ENCODE peak calls at places on chromosomes 7 and 10, in eight cellular contexts. I is heart left ventricle, K is esophagus squamous epithelium, H is tibial nerve, G is spleen, S is ovary, R is Peyer's patch, T is upper lobe of left lung. O is an unnamed sample.

GRCh38 chr10:99859585-99859984 is 77.1 kb downstream of the ABCC2 start:
- DNase-seq in I (no peak), K (no peak), H (no peak), G (no peak), S (no peak), R (no peak), T (no peak), O (no peak)

GRCh38 chr7:36987363-36987724 is 263.1 kb upstream of the AOAH start:
- DNase-seq in I (no peak), K (no peak), H (no peak), G (no peak), S (no peak), R (no peak), T (no peak), O (no peak)

GRCh38 chr7:31049001-31049765 is 2.9 kb upstream of the ADCYAP1R1 start:
- DNase-seq in I (no peak), K (no peak), H (no peak), G (no peak), S (no peak), R (no peak), T (no peak), O (no peak)

GRCh38 chr10:78424721-78425120 is 391.1 kb downstream of the RPS24 start:
- DNase-seq in I (no peak), K (no peak), H (no peak), G (no peak), S (no peak), R (no peak), T (no peak), O (no peak)

GRCh38 chr10:59753267-59753666 is at the start of gene MRLN:
- DNase-seq in I (no peak), K (no peak), H (no peak), G (no peak), S (no peak), R (no peak), T (no peak), O (no peak)

GRCh38 chr10:17609523-17610079 is 7.6 kb downstream of the HACD1 start:
- DNase-seq in I (no peak), K (no peak), H (no peak), G (no peak), S (no peak), R (no peak), T (no peak), O (no peak)

GRCh38 chr7:24395512-24395911 is 111.5 kb downstream of the NPY start:
- DNase-seq in I (no peak), K (no peak), H (no peak), G (no peak), S (no peak), R (no peak), T (no peak), O (no peak)

GRCh38 chr7:38273286-38273995 is at the start of gene TARP:
- DNase-seq in I (no peak), K (no peak), H (no peak), G (no peak), S (no peak), R (no peak), T (no peak), O (no peak)

GRCh38 chr7:134954197-134955082 is 31.9 kb upstream of the AGBL3 start:
- DNase-seq in I (no peak), K (no peak), H (no peak), G (no peak), S (no peak), R (no peak), T (no peak), O (no peak)

GRCh38 chr7:73983437-73984164 is 44.4 kb upstream of the ELN start:
- DNase-seq in I (peak; percentile 43), K (no peak), H (no peak), G (peak; percentile 62), S (no peak), R (no peak), T (peak; percentile 75), O (no peak)

GRCh38 chr7:105589221-105590077 is 8.2 kb upstream of the EFCAB10 start:
- DNase-seq in I (peak; percentile 15), K (no peak), H (peak; percentile 40), G (no peak), S (peak; percentile 48), R (peak; percentile 70), T (no peak), O (no peak)

GRCh38 chr10:130777507-130778165 is 533.9 kb downstream of the TCERG1L start:
- DNase-seq in I (no peak), K (no peak), H (no peak), G (peak; percentile 46), S (no peak), R (no peak), T (no peak), O (no peak)

GRCh38 chr10:12042409-12042796 is 206 bp downstream of the UPF2 start:
- DNase-seq in I (peak; percentile 34), K (no peak), H (no peak), G (peak; percentile 93), S (no peak), R (peak; percentile 60), T (peak; percentile 90), O (no peak)

GRCh38 chr7:70238171-70238575 is 639.9 kb downstream of the AUTS2 start:
- DNase-seq in I (no peak), K (no peak), H (no peak), G (no peak), S (no peak), R (no peak), T (no peak), O (no peak)

GRCh38 chr7:120941064-120941463 is 9.5 kb upstream of the ING3 start:
- DNase-seq in I (no peak), K (no peak), H (no peak), G (no peak), S (no peak), R (no peak), T (no peak), O (no peak)

GRCh38 chr7:84058311-84059076 is 136.1 kb downstream of the SEMA3A start:
- DNase-seq in I (no peak), K (no peak), H (no peak), G (no peak), S (no peak), R (no peak), T (no peak), O (no peak)

GRCh38 chr10:92490387-92490786 is 83.5 kb downstream of the IDE start:
- DNase-seq in I (no peak), K (no peak), H (no peak), G (no peak), S (no peak), R (no peak), T (no peak), O (no peak)

GRCh38 chr10:81704596-81704995 is 170.4 kb upstream of the NRG3 start:
- DNase-seq in I (no peak), K (no peak), H (no peak), G (no peak), S (no peak), R (no peak), T (no peak), O (no peak)

GRCh38 chr7:96993453-96993865 is 11.9 kb upstream of the DLX6 start:
- DNase-seq in I (no peak), K (no peak), H (no peak), G (no peak), S (no peak), R (no peak), T (no peak), O (no peak)

GRCh38 chr10:99551158-99551557 is 18.4 kb downstream of the NKX2-3 start:
- DNase-seq in I (no peak), K (no peak), H (no peak), G (no peak), S (no peak), R (peak; percentile 77), T (no peak), O (no peak)

GRCh38 chr7:17696422-17696821 is 243.9 kb downstream of the SNX13 start:
- DNase-seq in I (no peak), K (no peak), H (peak; percentile 90), G (no peak), S (peak; percentile 27), R (peak; percentile 49), T (no peak), O (peak; percentile 17)

GRCh38 chr7:19526639-19527038 is 182.2 kb downstream of the POLR1F start:
- DNase-seq in I (no peak), K (no peak), H (no peak), G (no peak), S (no peak), R (no peak), T (no peak), O (no peak)

GRCh38 chr7:12749069-12749468 is 61.6 kb downstream of the ARL4A start:
- DNase-seq in I (no peak), K (no peak), H (no peak), G (no peak), S (no peak), R (no peak), T (no peak), O (no peak)

DNA sequence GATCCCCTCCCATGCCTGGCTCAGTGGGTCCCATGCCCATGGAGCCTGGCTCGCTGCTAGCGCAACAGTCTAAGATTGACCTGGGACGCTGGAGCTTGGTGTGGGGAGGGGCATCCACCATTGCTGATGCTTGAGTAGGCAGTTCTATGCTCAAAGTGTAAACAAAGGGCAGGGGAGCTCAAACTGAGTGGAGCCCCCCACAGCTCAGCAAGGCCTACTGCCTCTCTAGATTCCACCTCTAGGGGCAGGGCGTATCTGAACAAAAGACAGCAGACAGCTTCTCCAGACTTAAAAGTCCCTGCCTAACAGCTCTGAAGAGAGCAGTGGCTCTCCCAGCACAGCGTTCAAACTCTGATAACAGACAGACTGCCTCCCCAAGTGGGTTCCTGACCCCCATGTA is 31.2 kb upstream of the FFAR4 start:
- DNase-seq in I (no peak), K (no peak), H (no peak), G (no peak), S (no peak), R (no peak), T (no peak), O (no peak)
- H3K27me3 ChIP-seq in I (no peaks in the 10 kb centered on the region), K (peaks cover 6% of the 10 kb centered on the region), H (no peaks in the 10 kb centered on the region), G (no peaks in the 10 kb centered on the region), S (no peaks in the 10 kb centered on the region), R (no peaks in the 10 kb centered on the region), T (no peaks in the 10 kb centered on the region), O (no peaks in the 10 kb centered on the region)

DNA sequence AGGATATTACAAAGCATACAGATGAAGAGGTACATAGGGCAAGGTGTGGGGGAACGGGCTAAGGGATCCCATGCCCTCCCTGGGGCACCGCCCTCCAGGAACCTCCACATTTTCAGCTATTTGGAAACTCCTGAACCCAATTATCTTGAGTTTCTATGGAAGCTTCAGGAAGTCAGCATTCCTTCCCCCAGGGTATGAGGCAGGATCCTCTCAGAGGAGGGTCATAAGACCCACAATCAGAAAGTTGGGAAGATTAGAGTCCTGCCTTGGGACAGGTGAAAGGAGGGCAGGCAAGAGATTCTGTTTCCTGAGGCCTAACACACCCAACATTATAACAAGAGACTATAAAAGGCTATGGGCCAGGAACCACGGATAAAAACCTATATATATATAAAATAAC is 98.0 kb downstream of the RALA start:
- DNase-seq in I (no peak), K (no peak), H (no peak), G (no peak), S (no peak), R (no peak), T (no peak), O (no peak)
- TF ChIP-seq POLR2A in I (no peak), K (no peak), H (no peak), G (no peak), S (no peak), R (no peak), T (no peak), O (no peak)

GRCh38 chr7:32560075-32560474 is 64.8 kb downstream of the AVL9 start:
- DNase-seq in I (no peak), K (no peak), H (no peak), G (no peak), S (no peak), R (no peak), T (no peak), O (no peak)
- H3K27me3 ChIP-seq in I (no peaks in the 10 kb centered on the region), K (no peaks in the 10 kb centered on the region), H (no peaks in the 10 kb centered on the region), G (no peaks in the 10 kb centered on the region), S (no peaks in the 10 kb centered on the region), R (no peaks in the 10 kb centered on the region), T (no peaks in the 10 kb centered on the region), O (no peaks in the 10 kb centered on the region)

GRCh38 chr7:4700577-4701235 is 18.6 kb downstream of the FOXK1 start:
- DNase-seq in I (no peak), K (no peak), H (no peak), G (no peak), S (no peak), R (no peak), T (no peak), O (no peak)
- TF ChIP-seq POLR2A in I (no peak), K (no peak), H (no peak), G (no peak), S (no peak), R (no peak), T (no peak), O (no peak)

O was measured in uterus.